ENCODE peak calls at places on chromosome 9, in four cellular contexts. M is CD8-positive, alpha-beta T cell; A is ecto neural progenitor cell; R is NCI-H1105 treated with DMSO at 0.1 percent for 48 hours. D is an unnamed sample.

GRCh38 chr9:98318834-98319478 is 63.5 kb upstream of the TBC1D2 start:
- DNase-seq in M (no peak), A (no peak), R (no peak), D (no peak)

GRCh38 chr9:91276513-91276912 is 85.2 kb downstream of the AUH start:
- DNase-seq in M (no peak), A (no peak), R (no peak), D (no peak)

GRCh38 chr9:101027733-101028345 is 688 bp upstream of the PLPPR1 start:
- DNase-seq in M (no peak), A (no peak), R (no peak), D (no peak)

GRCh38 chr9:134404376-134405358 is 78.4 kb downstream of the RXRA start:
- DNase-seq in M (no peak), A (no peak), R (no peak), D (no peak)

GRCh38 chr9:69190866-69191672 is 17.0 kb downstream of the TJP2 start:
- DNase-seq in M (no peak), A (no peak), R (no peak), D (no peak)

GRCh38 chr9:16524078-16524477 is 346.4 kb downstream of the BNC2 start:
- DNase-seq in M (no peak), A (no peak), R (no peak), D (no peak)

GRCh38 chr9:70602364-70603019 is 188.0 kb upstream of the KLF9 start:
- DNase-seq in M (peak), A (peak), R (peak), D (peak)

GRCh38 chr9:76609285-76610008 is 150.5 kb downstream of the GCNT1 start:
- DNase-seq in M (no peak), A (no peak), R (no peak), D (no peak)

GRCh38 chr9:15498246-15499018 is 12.3 kb downstream of the PSIP1 start:
- DNase-seq in M (no peak), A (no peak), R (no peak), D (no peak)

GRCh38 chr9:36286388-36286787 is 28.1 kb upstream of the GNE start:
- DNase-seq in M (no peak), A (no peak), R (no peak), D (no peak)

GRCh38 chr9:131276107-131276888 is at the start of gene FAM78A:
- DNase-seq in M (no peak), A (peak), R (no peak), D (no peak)